ENCODE peak calls at places on chromosomes 13 and 19, in nine cellular contexts. One of them, this sample, is unnamed. For H3K9me3 and H3K36me3, the result is how much of the 10 kb centered on the place peaks cover.

GRCh38 chr13:89869312-89869711 is 1478.2 kb upstream of the MIR17HG start:
- DNase-seq in neural progenitor cell: no peak
- DNase-seq in fibroblast of lung: no peak
- DNase-seq in left lung: no peak
- DNase-seq in IMR-90: no peak
- DNase-seq in stomach: no peak
- DNase-seq in PC-9: no peak
- DNase-seq in breast epithelium: no peak
- DNase-seq in left ventricle myocardium inferior: no peak
- DNase-seq in this sample: no peak

GRCh38 chr13:33634526-33635111 is 183.3 kb upstream of the RFC3 start:
- DNase-seq in neural progenitor cell: no peak
- DNase-seq in fibroblast of lung: peak
- DNase-seq in left lung: no peak
- DNase-seq in IMR-90: no peak
- DNase-seq in stomach: no peak
- DNase-seq in PC-9: no peak
- DNase-seq in breast epithelium: no peak
- DNase-seq in left ventricle myocardium inferior: no peak
- DNase-seq in this sample: no peak

GRCh38 chr13:20702945-20703784 is at the start of gene IL17D:
- DNase-seq in neural progenitor cell: peak
- DNase-seq in fibroblast of lung: no peak
- DNase-seq in left lung: no peak
- DNase-seq in IMR-90: no peak
- DNase-seq in stomach: no peak
- DNase-seq in PC-9: peak
- DNase-seq in breast epithelium: no peak
- DNase-seq in left ventricle myocardium inferior: no peak
- DNase-seq in this sample: peak

GRCh38 chr19:39407644-39408391 is 1.2 kb downstream of the ZFP36 start:
- DNase-seq in neural progenitor cell: peak
- DNase-seq in fibroblast of lung: peak
- DNase-seq in left lung: peak
- DNase-seq in IMR-90: no peak
- DNase-seq in stomach: peak
- DNase-seq in PC-9: peak
- DNase-seq in breast epithelium: peak
- DNase-seq in left ventricle myocardium inferior: peak
- DNase-seq in this sample: peak

GRCh38 chr13:112977091-112977490 is 8.1 kb downstream of the MCF2L start:
- DNase-seq in neural progenitor cell: no peak
- DNase-seq in fibroblast of lung: no peak
- DNase-seq in left lung: no peak
- DNase-seq in IMR-90: no peak
- DNase-seq in stomach: no peak
- DNase-seq in PC-9: no peak
- DNase-seq in breast epithelium: no peak
- DNase-seq in left ventricle myocardium inferior: no peak
- DNase-seq in this sample: no peak

GRCh38 chr13:51276684-51277083 is 54.5 kb downstream of the FAM124A start:
- DNase-seq in neural progenitor cell: no peak
- DNase-seq in fibroblast of lung: no peak
- DNase-seq in left lung: no peak
- DNase-seq in IMR-90: no peak
- DNase-seq in stomach: no peak
- DNase-seq in PC-9: no peak
- DNase-seq in breast epithelium: peak
- DNase-seq in left ventricle myocardium inferior: no peak
- DNase-seq in this sample: no peak

GRCh38 chr19:8481616-8482015 is 20.8 kb downstream of the PRAM1 start:
- DNase-seq in neural progenitor cell: no peak
- DNase-seq in fibroblast of lung: no peak
- DNase-seq in left lung: no peak
- DNase-seq in IMR-90: no peak
- DNase-seq in stomach: no peak
- DNase-seq in PC-9: no peak
- DNase-seq in breast epithelium: no peak
- DNase-seq in left ventricle myocardium inferior: no peak
- DNase-seq in this sample: no peak

GRCh38 chr19:6109947-6110346 is 353 bp downstream of the RFX2 start:
- DNase-seq in neural progenitor cell: no peak
- DNase-seq in fibroblast of lung: no peak
- DNase-seq in left lung: no peak
- DNase-seq in IMR-90: no peak
- DNase-seq in stomach: no peak
- DNase-seq in PC-9: no peak
- DNase-seq in breast epithelium: no peak
- DNase-seq in left ventricle myocardium inferior: peak
- DNase-seq in this sample: no peak

GRCh38 chr19:10364644-10365043 is 15.7 kb downstream of the TYK2 start:
- DNase-seq in neural progenitor cell: no peak
- DNase-seq in fibroblast of lung: no peak
- DNase-seq in left lung: no peak
- DNase-seq in IMR-90: no peak
- DNase-seq in stomach: no peak
- DNase-seq in PC-9: no peak
- DNase-seq in breast epithelium: no peak
- DNase-seq in left ventricle myocardium inferior: no peak
- DNase-seq in this sample: no peak

GRCh38 chr19:19588546-19588945 is 29.9 kb downstream of the PBX4 start:
- DNase-seq in neural progenitor cell: no peak
- DNase-seq in fibroblast of lung: no peak
- DNase-seq in left lung: no peak
- DNase-seq in IMR-90: peak
- DNase-seq in stomach: no peak
- DNase-seq in PC-9: no peak
- DNase-seq in breast epithelium: no peak
- DNase-seq in left ventricle myocardium inferior: no peak
- DNase-seq in this sample: no peak

GRCh38 chr13:90032841-90033493 is 1314.5 kb upstream of the MIR17HG start:
- DNase-seq in neural progenitor cell: peak
- DNase-seq in fibroblast of lung: no peak
- DNase-seq in left lung: no peak
- DNase-seq in IMR-90: no peak
- DNase-seq in stomach: no peak
- DNase-seq in PC-9: no peak
- DNase-seq in breast epithelium: no peak
- DNase-seq in left ventricle myocardium inferior: no peak
- DNase-seq in this sample: no peak

GRCh38 chr13:71320452-71320851 is 546.6 kb downstream of the DACH1 start:
- DNase-seq in neural progenitor cell: peak
- DNase-seq in fibroblast of lung: peak
- DNase-seq in left lung: no peak
- DNase-seq in IMR-90: peak
- DNase-seq in stomach: no peak
- DNase-seq in PC-9: peak
- DNase-seq in breast epithelium: no peak
- DNase-seq in left ventricle myocardium inferior: no peak
- DNase-seq in this sample: no peak

GRCh38 chr13:46666727-46667456 is 113.9 kb downstream of the LRCH1 start:
- DNase-seq in neural progenitor cell: peak
- DNase-seq in fibroblast of lung: no peak
- DNase-seq in left lung: no peak
- DNase-seq in IMR-90: no peak
- DNase-seq in stomach: no peak
- DNase-seq in PC-9: no peak
- DNase-seq in breast epithelium: no peak
- DNase-seq in left ventricle myocardium inferior: peak
- DNase-seq in this sample: no peak

GRCh38 chr19:44002212-44002565 is 568 bp upstream of the ZNF230 start:
- DNase-seq in neural progenitor cell: no peak
- DNase-seq in fibroblast of lung: no peak
- DNase-seq in left lung: no peak
- DNase-seq in IMR-90: peak
- DNase-seq in stomach: no peak
- DNase-seq in PC-9: no peak
- DNase-seq in breast epithelium: no peak
- DNase-seq in left ventricle myocardium inferior: no peak
- DNase-seq in this sample: no peak

GRCh38 chr19:58166268-58166667 is 15.7 kb upstream of the ZNF329 start:
- DNase-seq in neural progenitor cell: no peak
- DNase-seq in fibroblast of lung: no peak
- DNase-seq in left lung: no peak
- DNase-seq in IMR-90: no peak
- DNase-seq in stomach: no peak
- DNase-seq in PC-9: no peak
- DNase-seq in breast epithelium: no peak
- DNase-seq in left ventricle myocardium inferior: no peak
- DNase-seq in this sample: no peak
- H3K9me3 ChIP-seq in neural progenitor cell: under half
- H3K9me3 ChIP-seq in fibroblast of lung: under half
- H3K9me3 ChIP-seq in left lung: under half
- H3K9me3 ChIP-seq in IMR-90: half or more
- H3K9me3 ChIP-seq in stomach: half or more
- H3K9me3 ChIP-seq in PC-9: half or more
- H3K9me3 ChIP-seq in breast epithelium: half or more
- H3K9me3 ChIP-seq in left ventricle myocardium inferior: half or more
- H3K9me3 ChIP-seq in this sample: under half

GRCh38 chr19:48750351-48750750 is 2.1 kb downstream of the FUT1 start:
- DNase-seq in neural progenitor cell: no peak
- DNase-seq in fibroblast of lung: no peak
- DNase-seq in left lung: no peak
- DNase-seq in IMR-90: no peak
- DNase-seq in stomach: no peak
- DNase-seq in PC-9: no peak
- DNase-seq in breast epithelium: no peak
- DNase-seq in left ventricle myocardium inferior: no peak
- DNase-seq in this sample: no peak

GRCh38 chr19:48751835-48752510 is 468 bp downstream of the FUT1 start:
- DNase-seq in neural progenitor cell: peak
- DNase-seq in fibroblast of lung: no peak
- DNase-seq in left lung: no peak
- DNase-seq in IMR-90: no peak
- DNase-seq in stomach: no peak
- DNase-seq in PC-9: no peak
- DNase-seq in breast epithelium: no peak
- DNase-seq in left ventricle myocardium inferior: no peak
- DNase-seq in this sample: no peak

GRCh38 chr19:48750771-48751504 is 1.5 kb downstream of the FUT1 start:
- DNase-seq in neural progenitor cell: no peak
- DNase-seq in fibroblast of lung: no peak
- DNase-seq in left lung: no peak
- DNase-seq in IMR-90: no peak
- DNase-seq in stomach: peak
- DNase-seq in PC-9: no peak
- DNase-seq in breast epithelium: no peak
- DNase-seq in left ventricle myocardium inferior: no peak
- DNase-seq in this sample: no peak

GRCh38 chr19:48754950-48755645 is at the start of gene FGF21:
- DNase-seq in neural progenitor cell: no peak
- DNase-seq in fibroblast of lung: no peak
- DNase-seq in left lung: no peak
- DNase-seq in IMR-90: no peak
- DNase-seq in stomach: no peak
- DNase-seq in PC-9: no peak
- DNase-seq in breast epithelium: no peak
- DNase-seq in left ventricle myocardium inferior: no peak
- DNase-seq in this sample: no peak

GRCh38 chr19:48752511-48753365 is at the start of gene FUT1:
- DNase-seq in neural progenitor cell: peak
- DNase-seq in fibroblast of lung: no peak
- DNase-seq in left lung: peak
- DNase-seq in IMR-90: no peak
- DNase-seq in stomach: peak
- DNase-seq in PC-9: peak
- DNase-seq in breast epithelium: peak
- DNase-seq in left ventricle myocardium inferior: peak
- DNase-seq in this sample: no peak
- H3K27ac ChIP-seq in neural progenitor cell: no peak
- H3K27ac ChIP-seq in fibroblast of lung: no peak
- H3K27ac ChIP-seq in left lung: peak
- H3K27ac ChIP-seq in IMR-90: no peak
- H3K27ac ChIP-seq in stomach: peak
- H3K27ac ChIP-seq in PC-9: peak
- H3K27ac ChIP-seq in breast epithelium: peak
- H3K27ac ChIP-seq in left ventricle myocardium inferior: peak
- H3K27ac ChIP-seq in this sample: peak

DNA sequence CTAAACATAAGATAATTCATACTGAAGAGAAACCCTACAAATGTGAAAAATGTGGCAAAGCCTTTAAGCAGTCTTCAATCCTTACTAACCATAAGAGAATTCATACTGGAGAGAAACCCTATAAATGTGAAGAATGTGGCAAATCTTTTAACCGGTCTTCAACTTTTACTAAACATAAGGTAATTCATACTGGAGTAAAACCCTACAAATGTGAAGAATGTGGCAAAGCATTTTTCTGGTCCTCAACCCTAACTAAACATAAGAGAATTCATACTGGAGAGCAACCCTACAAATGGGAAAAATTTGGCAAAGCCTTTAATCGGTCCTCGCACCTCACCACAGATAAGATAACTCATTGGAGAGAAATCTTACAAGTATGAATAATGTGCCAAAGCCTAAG is 40.6 kb downstream of the ZNF254 start:
- DNase-seq in neural progenitor cell: no peak
- DNase-seq in fibroblast of lung: no peak
- DNase-seq in left lung: no peak
- DNase-seq in IMR-90: no peak
- DNase-seq in stomach: no peak
- DNase-seq in PC-9: no peak
- DNase-seq in breast epithelium: no peak
- DNase-seq in left ventricle myocardium inferior: no peak
- DNase-seq in this sample: no peak
- H3K36me3 ChIP-seq in neural progenitor cell: half or more
- H3K36me3 ChIP-seq in fibroblast of lung: under half
- H3K36me3 ChIP-seq in left lung: half or more
- H3K36me3 ChIP-seq in IMR-90: under half
- H3K36me3 ChIP-seq in stomach: under half
- H3K36me3 ChIP-seq in PC-9: under half
- H3K36me3 ChIP-seq in breast epithelium: under half
- H3K36me3 ChIP-seq in left ventricle myocardium inferior: half or more
- H3K36me3 ChIP-seq in this sample: under half

GRCh38 chr19:15644816-15645215 is 4.1 kb downstream of the CYP4F3 start:
- DNase-seq in neural progenitor cell: no peak
- DNase-seq in fibroblast of lung: no peak
- DNase-seq in left lung: no peak
- DNase-seq in IMR-90: no peak
- DNase-seq in stomach: no peak
- DNase-seq in PC-9: no peak
- DNase-seq in breast epithelium: no peak
- DNase-seq in left ventricle myocardium inferior: no peak
- DNase-seq in this sample: no peak

GRCh38 chr19:15641901-15642491 is 1.3 kb downstream of the CYP4F3 start:
- DNase-seq in neural progenitor cell: no peak
- DNase-seq in fibroblast of lung: no peak
- DNase-seq in left lung: no peak
- DNase-seq in IMR-90: no peak
- DNase-seq in stomach: no peak
- DNase-seq in PC-9: no peak
- DNase-seq in breast epithelium: no peak
- DNase-seq in left ventricle myocardium inferior: no peak
- DNase-seq in this sample: no peak

GRCh38 chr19:15643387-15643786 is 2.7 kb downstream of the CYP4F3 start:
- DNase-seq in neural progenitor cell: no peak
- DNase-seq in fibroblast of lung: no peak
- DNase-seq in left lung: no peak
- DNase-seq in IMR-90: no peak
- DNase-seq in stomach: no peak
- DNase-seq in PC-9: no peak
- DNase-seq in breast epithelium: no peak
- DNase-seq in left ventricle myocardium inferior: no peak
- DNase-seq in this sample: no peak

GRCh38 chr19:15642807-15643206 is 2.1 kb downstream of the CYP4F3 start:
- DNase-seq in neural progenitor cell: no peak
- DNase-seq in fibroblast of lung: no peak
- DNase-seq in left lung: no peak
- DNase-seq in IMR-90: no peak
- DNase-seq in stomach: no peak
- DNase-seq in PC-9: no peak
- DNase-seq in breast epithelium: no peak
- DNase-seq in left ventricle myocardium inferior: no peak
- DNase-seq in this sample: no peak

GRCh38 chr19:15644066-15644741 is 3.5 kb downstream of the CYP4F3 start:
- DNase-seq in neural progenitor cell: no peak
- DNase-seq in fibroblast of lung: no peak
- DNase-seq in left lung: no peak
- DNase-seq in IMR-90: no peak
- DNase-seq in stomach: no peak
- DNase-seq in PC-9: no peak
- DNase-seq in breast epithelium: no peak
- DNase-seq in left ventricle myocardium inferior: no peak
- DNase-seq in this sample: no peak
- H3K9me3 ChIP-seq in neural progenitor cell: under half
- H3K9me3 ChIP-seq in fibroblast of lung: under half
- H3K9me3 ChIP-seq in left lung: under half
- H3K9me3 ChIP-seq in IMR-90: under half
- H3K9me3 ChIP-seq in stomach: under half
- H3K9me3 ChIP-seq in PC-9: under half
- H3K9me3 ChIP-seq in breast epithelium: under half
- H3K9me3 ChIP-seq in left ventricle myocardium inferior: under half
- H3K9me3 ChIP-seq in this sample: under half